ENCODE peak calls at places on chromosomes 7 and 10, in four cellular contexts. D is GM19239, R is COLO829, Q is Right ventricle myocardium superior. J is an unnamed sample.

GRCh38 chr10:102831322-102832071 is 5.7 kb downstream of the CYP17A1 start:
- DNase-seq in D (no peak), R (peak), Q (no peak), J (no peak)

GRCh38 chr10:31669367-31669766 is 259.3 kb downstream of the ARHGAP12 start:
- DNase-seq in D (no peak), R (peak), Q (no peak), J (no peak)

GRCh38 chr10:42743697-42744096 is 38.9 kb upstream of the BMS1 start:
- DNase-seq in D (no peak), R (no peak), Q (no peak), J (no peak)

GRCh38 chr10:29948971-29949370 is 110.4 kb downstream of the JCAD start:
- DNase-seq in D (no peak), R (no peak), Q (no peak), J (no peak)

GRCh38 chr10:77782328-77783061 is 144.1 kb downstream of the DLG5 start:
- DNase-seq in D (no peak), R (no peak), Q (no peak), J (no peak)

GRCh38 chr7:602341-603141 is 82.9 kb upstream of the PDGFA start:
- DNase-seq in D (no peak), R (no peak), Q (peak), J (no peak)

GRCh38 chr10:102523250-102524029 is 19.7 kb downstream of the SUFU start:
- DNase-seq in D (no peak), R (no peak), Q (peak), J (no peak)

GRCh38 chr7:36615877-36616276 is 108.4 kb downstream of the AOAH start:
- DNase-seq in D (no peak), R (no peak), Q (no peak), J (no peak)

GRCh38 chr7:133948588-133948987 is 178.6 kb upstream of the LRGUK start:
- DNase-seq in D (no peak), R (peak), Q (no peak), J (no peak)

GRCh38 chr10:129800796-129801340 is 163.2 kb downstream of the EBF3 start:
- DNase-seq in D (no peak), R (no peak), Q (no peak), J (no peak)

GRCh38 chr10:93749218-93749799 is 8.4 kb upstream of the LGI1 start:
- DNase-seq in D (no peak), R (no peak), Q (no peak), J (no peak)

GRCh38 chr10:5416981-5417380 is 4.6 kb downstream of the NET1 start:
- DNase-seq in D (no peak), R (no peak), Q (no peak), J (no peak)

J was measured in left ventricle myocardium inferior.